ENCODE peak calls at places on chromosomes 1 and 21, in five cellular contexts. Y, G, C, V and O are unnamed samples.

GRCh38 chr1:77975386-77975785 is 3.5 kb downstream of the FUBP1 start:
- DNase-seq in Y (peak; percentile 60), G (no peak), C (peak; percentile 52), V (no peak), O (no peak)

GRCh38 chr1:234583755-234584430 is 26.1 kb downstream of the IRF2BP2 start:
- DNase-seq in Y (no peak), G (no peak), C (no peak), V (no peak), O (peak; percentile 41)

GRCh38 chr1:18693256-18694098 is 62.8 kb downstream of the PAX7 start:
- DNase-seq in Y (no peak), G (no peak), C (peak; percentile 10), V (no peak), O (no peak)

GRCh38 chr1:157033357-157033876 is 12.1 kb downstream of the ARHGEF11 start:
- DNase-seq in Y (no peak), G (no peak), C (no peak), V (no peak), O (no peak)

GRCh38 chr1:150576794-150577556 is 2.4 kb downstream of the MCL1 start:
- DNase-seq in Y (no peak), G (no peak), C (peak; percentile 46), V (no peak), O (no peak)

GRCh38 chr1:116945996-116946395 is 36.3 kb downstream of the PTGFRN start:
- DNase-seq in Y (no peak), G (no peak), C (no peak), V (no peak), O (no peak)

GRCh38 chr21:23968008-23968407 is 1639.3 kb downstream of the MRPL39 start:
- DNase-seq in Y (no peak), G (no peak), C (no peak), V (no peak), O (no peak)

GRCh38 chr1:41906977-41907376 is 11.7 kb downstream of the HIVEP3 start:
- DNase-seq in Y (no peak), G (no peak), C (no peak), V (no peak), O (no peak)

GRCh38 chr1:17119076-17119743 is at the start of gene PADI2:
- DNase-seq in Y (peak; percentile 59), G (no peak), C (peak; percentile 76), V (peak; percentile 20), O (peak; percentile 90)
- H3K27ac ChIP-seq in Y (no peak within 1 kb of the TSS), G (no peak within 1 kb of the TSS), C (no peak within 1 kb of the TSS), V (no peak within 1 kb of the TSS), O (peak within 1 kb of the TSS; percentile 95)

DNA sequence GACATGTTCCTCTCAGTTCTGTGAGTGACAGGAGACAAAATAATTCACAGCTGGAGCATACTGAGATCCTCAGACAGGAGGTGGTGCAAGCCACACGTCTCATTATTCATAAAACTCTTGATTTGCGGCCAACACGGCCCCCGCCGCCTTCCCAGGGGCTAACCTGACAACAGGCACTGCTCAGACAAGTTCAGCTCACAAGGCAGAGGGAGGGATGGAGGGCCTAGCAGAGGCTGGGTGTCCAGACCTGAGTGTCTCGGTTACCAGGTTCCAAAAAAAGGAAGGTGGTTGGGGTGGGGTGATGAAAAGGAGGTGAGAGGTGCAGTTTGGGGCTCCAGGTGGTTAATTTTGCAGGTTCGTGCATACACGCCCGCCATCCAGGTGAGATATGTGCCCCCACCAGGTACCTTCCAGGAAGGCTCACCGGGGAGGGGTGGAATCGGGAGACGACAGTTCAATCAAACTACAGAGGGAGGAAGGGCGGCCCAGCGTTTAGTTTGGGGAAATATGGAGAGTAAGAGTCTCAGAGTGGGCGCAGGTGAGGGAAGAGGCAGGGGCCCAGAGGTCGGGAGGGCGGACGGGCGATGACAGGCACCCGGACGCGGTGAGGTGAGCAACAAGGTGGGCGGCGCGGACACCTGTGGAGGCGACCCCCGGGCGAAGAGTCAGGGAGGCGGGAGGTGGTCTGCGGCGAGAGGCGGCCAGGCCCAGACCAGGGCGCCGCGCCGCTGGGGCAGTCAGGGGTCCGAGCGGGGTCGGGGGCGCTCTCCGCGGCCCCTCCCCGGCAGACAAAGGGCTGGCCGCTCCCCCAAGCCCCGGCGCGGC is 635 bp downstream of the CTNNBIP1 start:
- DNase-seq in Y (peak; percentile 65), G (peak; percentile 60), C (peak; percentile 33), V (peak; percentile 15), O (no peak)
- H3K27ac ChIP-seq in Y (peak overlapping the region; percentile 46), G (peak overlapping the region; percentile 43), C (no peak overlapping the region), V (peak overlapping the region; percentile 5), O (peak overlapping the region; percentile 79)

GRCh38 chr1:24484208-24484607 is 18.4 kb upstream of the RCAN3 start:
- DNase-seq in Y (no peak), G (no peak), C (no peak), V (no peak), O (no peak)
- H3K27ac ChIP-seq in Y (no peak overlapping the region), G (no peak overlapping the region), C (no peak overlapping the region), V (no peak overlapping the region), O (no peak overlapping the region)

GRCh38 chr1:173395762-173396161 is 81.4 kb upstream of the PRDX6 start:
- DNase-seq in Y (no peak), G (no peak), C (peak; percentile 45), V (no peak), O (no peak)
- H3K27ac ChIP-seq in Y (no peak overlapping the region), G (no peak overlapping the region), C (no peak overlapping the region), V (no peak overlapping the region), O (no peak overlapping the region)

GRCh38 chr1:167252986-167253385 is 32.3 kb downstream of the POU2F1 start:
- DNase-seq in Y (no peak), G (no peak), C (no peak), V (no peak), O (no peak)
- H3K27ac ChIP-seq in Y (no peak overlapping the region), G (no peak overlapping the region), C (no peak overlapping the region), V (no peak overlapping the region), O (no peak overlapping the region)

DNA sequence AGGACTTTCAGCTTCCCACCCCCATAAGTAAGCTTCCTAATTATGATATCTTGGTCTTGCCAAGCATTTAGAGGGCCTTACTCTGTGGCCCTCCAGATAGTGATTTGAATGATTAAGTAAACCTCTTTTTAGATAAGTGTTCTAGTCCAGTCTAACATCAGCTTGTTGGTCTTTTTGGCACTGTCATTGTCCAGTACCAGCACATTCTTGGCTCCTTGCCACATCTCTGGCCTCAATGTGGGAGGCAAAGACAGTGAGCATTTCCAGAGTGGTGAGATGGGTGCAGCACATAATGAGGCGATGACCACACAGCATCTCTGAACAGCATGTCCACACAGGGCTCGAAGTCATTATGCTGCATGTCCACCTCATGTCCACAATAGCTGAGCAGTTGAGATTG is 6.1 kb downstream of the CAPZA1 start:
- DNase-seq in Y (peak; percentile 19), G (no peak), C (no peak), V (no peak), O (no peak)
- H3K27ac ChIP-seq in Y (no peak overlapping the region), G (no peak overlapping the region), C (no peak overlapping the region), V (no peak overlapping the region), O (no peak overlapping the region)

DNA sequence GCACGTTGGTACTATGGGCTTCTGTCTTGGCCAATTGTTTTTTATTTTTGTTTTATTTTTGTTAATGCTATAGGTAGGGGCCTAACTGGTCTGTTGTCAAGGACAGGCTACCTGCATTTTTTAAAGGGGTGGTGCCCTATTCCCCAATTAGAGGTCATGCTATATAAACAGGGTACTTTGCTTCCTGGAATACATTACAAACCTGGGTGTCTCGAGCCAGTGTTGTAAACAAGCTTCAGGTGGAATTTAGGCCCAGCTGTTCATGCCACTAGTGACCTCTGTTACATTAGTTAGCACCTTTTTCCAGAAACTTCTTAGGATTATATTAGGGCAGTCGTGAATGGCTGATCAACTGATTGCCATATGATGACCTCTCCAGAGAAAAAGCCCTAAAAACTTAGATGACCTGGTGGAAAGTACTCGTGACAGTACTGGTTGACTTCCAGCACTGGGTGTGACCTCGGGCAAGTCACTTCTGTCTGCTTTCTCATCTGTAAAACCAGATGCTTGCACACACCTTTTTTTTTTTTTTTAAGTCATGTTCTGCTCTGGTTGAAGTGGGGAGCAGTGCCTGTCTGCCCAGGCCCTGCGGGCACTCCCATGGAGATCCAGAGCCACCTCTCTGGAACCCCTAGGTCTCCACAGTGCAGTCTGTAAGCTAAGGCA is 46.5 kb downstream of the ELK4 start:
- DNase-seq in Y (no peak), G (no peak), C (no peak), V (no peak), O (no peak)
- H3K27ac ChIP-seq in Y (no peak overlapping the region), G (no peak overlapping the region), C (no peak overlapping the region), V (no peak overlapping the region), O (no peak overlapping the region)

GRCh38 chr1:183291216-183291762 is 105.2 kb downstream of the LAMC2 start:
- DNase-seq in Y (no peak), G (no peak), C (no peak), V (no peak), O (no peak)
- H3K27ac ChIP-seq in Y (no peak overlapping the region), G (no peak overlapping the region), C (no peak overlapping the region), V (no peak overlapping the region), O (no peak overlapping the region)